ENCODE peak calls at places on chromosomes 4 and X, in six cellular contexts. V, Z, B, C, A and P are unnamed samples.

GRCh38 chr4:173057906-173058305 is 110.7 kb upstream of the GALNT7 start:
- DNase-seq in C (peak), Z (peak), A (peak), B (no peak), V (no peak), P (no peak)

GRCh38 chr4:183908284-183908683 is 3.2 kb downstream of the STOX2 start:
- DNase-seq in V (no peak), Z (no peak), C (no peak), B (no peak), A (no peak), P (no peak)

GRCh38 chr4:7582313-7583096 is 147.8 kb upstream of the PSAPL1 start:
- DNase-seq in C (no peak), B (no peak), V (no peak), A (no peak), Z (no peak), P (no peak)

GRCh38 chrX:130120321-130120731 is 10.0 kb upstream of the ELF4 start:
- DNase-seq in Z (peak), C (no peak), V (peak), B (no peak), A (no peak), P (no peak)

GRCh38 chr4:173698557-173699262 is 168.7 kb upstream of the HAND2 start:
- DNase-seq in A (no peak), Z (no peak), B (no peak), C (no peak), V (no peak), P (no peak)

GRCh38 chr4:93184093-93184492 is 644.5 kb upstream of the ATOH1 start:
- DNase-seq in C (no peak), B (peak), A (no peak), V (no peak), Z (no peak), P (no peak)

GRCh38 chr4:121155893-121156292 is 8.2 kb downstream of the TNIP3 start:
- DNase-seq in Z (peak), B (no peak), A (peak), C (peak), V (no peak), P (no peak)

GRCh38 chrX:15946783-15947550 is 92.4 kb upstream of the AP1S2 start:
- DNase-seq in A (peak), C (peak), Z (peak), B (no peak), V (no peak), P (no peak)

GRCh38 chr4:26330186-26330787 is 9.5 kb downstream of the RBPJ start:
- DNase-seq in A (peak), Z (peak), C (peak), B (peak), V (peak), P (no peak)

GRCh38 chrX:133177202-133177601 is 41.0 kb downstream of the TFDP3 start:
- DNase-seq in C (no peak), Z (no peak), V (no peak), A (no peak), B (no peak), P (no peak)

GRCh38 chrX:123834116-123834515 is 25.7 kb upstream of the XIAP start:
- DNase-seq in A (no peak), V (no peak), Z (no peak), C (no peak), B (no peak), P (no peak)

GRCh38 chr4:64882311-64883086 is 473.2 kb upstream of the TECRL start:
- DNase-seq in Z (no peak), A (no peak), V (no peak), C (no peak), B (no peak), P (no peak)

GRCh38 chr4:174928575-174929253 is 10.6 kb downstream of the ADAM29 start:
- DNase-seq in C (no peak), V (peak), A (no peak), B (no peak), Z (no peak), P (no peak)

GRCh38 chr4:188417181-188417580 is 277.9 kb downstream of the TRIML1 start:
- DNase-seq in V (no peak), Z (no peak), C (no peak), B (no peak), A (peak), P (no peak)

GRCh38 chr4:136650541-136651277 is 881.6 kb downstream of the PCDH18 start:
- DNase-seq in B (peak), Z (peak), V (peak), A (peak), C (peak), P (no peak)

GRCh38 chrX:97898798-97899197 is 1015.1 kb downstream of the RPA4 start:
- DNase-seq in B (no peak), V (no peak), Z (peak), A (no peak), C (peak), P (no peak)

GRCh38 chrX:87299563-87300160 is 217.9 kb upstream of the KLHL4 start:
- DNase-seq in Z (no peak), B (no peak), C (no peak), A (peak), V (peak), P (no peak)

GRCh38 chr4:187193141-187193540 is 469.5 kb upstream of the FAT1 start:
- DNase-seq in C (no peak), B (no peak), Z (no peak), A (no peak), V (no peak), P (no peak)

GRCh38 chr4:114312349-114312748 is 286.3 kb upstream of the UGT8 start:
- DNase-seq in B (peak), A (no peak), Z (no peak), C (no peak), V (peak), P (no peak)

GRCh38 chr4:56681849-56682175 is 716 bp upstream of the HOPX start:
- DNase-seq in V (no peak), C (no peak), A (no peak), Z (no peak), B (no peak), P (no peak)

GRCh38 chrX:153772608-153773217 is 8.1 kb upstream of the SRPK3 start:
- DNase-seq in V (no peak), C (no peak), B (no peak), A (no peak), Z (no peak), P (no peak)

GRCh38 chrX:155148724-155149537 is 67.3 kb upstream of the VBP1 start:
- DNase-seq in A (peak), V (peak), Z (peak), C (no peak), B (no peak), P (no peak)

GRCh38 chr4:53777244-53777984 is 186.1 kb upstream of the LNX1 start:
- DNase-seq in B (no peak), C (peak), V (no peak), Z (no peak), A (peak), P (no peak)

GRCh38 chrX:135556055-135556454 is 35.6 kb downstream of the INTS6L start:
- DNase-seq in A (no peak), Z (no peak), B (no peak), C (no peak), V (peak), P (no peak)

GRCh38 chrX:81377329-81377728 is 175.4 kb downstream of the SH3BGRL start:
- DNase-seq in V (peak), Z (no peak), B (no peak), A (peak), C (peak), P (no peak)

GRCh38 chr4:173357939-173358338 is 12.8 kb upstream of the SAP30 start:
- DNase-seq in A (no peak), V (no peak), Z (no peak), C (no peak), B (no peak), P (no peak)

GRCh38 chrX:139924696-139925094 is 8.2 kb downstream of the ATP11C start:
- DNase-seq in V (no peak), A (no peak), Z (no peak), C (no peak), B (no peak), P (no peak)

GRCh38 chrX:16633754-16634153 is 16.2 kb upstream of the S100G start:
- DNase-seq in V (no peak), Z (no peak), B (no peak), A (peak), C (peak), P (no peak)

GRCh38 chr4:130336585-130337217 is 1240.7 kb downstream of the C4orf33 start:
- DNase-seq in A (no peak), Z (no peak), B (no peak), V (peak), C (peak), P (peak)

GRCh38 chr4:47692691-47693090 is 145.2 kb downstream of the CORIN start:
- DNase-seq in B (no peak), A (no peak), C (no peak), V (no peak), Z (no peak), P (no peak)

GRCh38 chr4:185395255-185395955 is at the start of gene LRP2BP:
- DNase-seq in V (peak), A (peak), Z (no peak), B (peak), C (no peak), P (no peak)